ENCODE peak calls at places on chromosome 15, in seven cellular contexts. F is pancreas, X is dorsolateral prefrontal cortex, P is ascending aorta, Y is fibroblast of lung, Z is IMR-90, D is uterus. W is an unnamed sample.

GRCh38 chr15:63041982-63042878 is at the start of gene TPM1:
- DNase-seq in F (peak; percentile 83), X (no peak), P (peak; percentile 62), Y (peak; percentile 95), Z (peak; percentile 93), D (peak; percentile 92), W (peak; percentile 92)

GRCh38 chr15:63839717-63840116 is 6.0 kb upstream of the HERC1 start:
- DNase-seq in F (no peak), X (no peak), P (no peak), Y (no peak), Z (no peak), D (no peak), W (no peak)

GRCh38 chr15:35182841-35183479 is 97.9 kb upstream of the NANOGP8 start:
- DNase-seq in F (no peak), X (no peak), P (no peak), Y (no peak), Z (no peak), D (no peak), W (no peak)

GRCh38 chr15:92157666-92158298 is 235.9 kb upstream of the ST8SIA2 start:
- DNase-seq in F (no peak), X (no peak), P (no peak), Y (no peak), Z (no peak), D (no peak), W (no peak)

GRCh38 chr15:78201281-78202190 is 32.8 kb downstream of the ACSBG1 start:
- DNase-seq in F (no peak), X (no peak), P (no peak), Y (no peak), Z (no peak), D (no peak), W (no peak)

GRCh38 chr15:51312132-51312531 is 26.3 kb downstream of the CYP19A1 start:
- DNase-seq in F (no peak), X (no peak), P (no peak), Y (peak; percentile 48), Z (peak; percentile 71), D (no peak), W (no peak)

GRCh38 chr15:63483521-63484371 is 20.6 kb upstream of the USP3 start:
- DNase-seq in F (no peak), X (no peak), P (no peak), Y (no peak), Z (no peak), D (no peak), W (no peak)

GRCh38 chr15:28022961-28023360 is 76.2 kb downstream of the OCA2 start:
- DNase-seq in F (no peak), X (no peak), P (no peak), Y (no peak), Z (no peak), D (no peak), W (no peak)

GRCh38 chr15:53918180-53919079 is 59.8 kb upstream of the UNC13C start:
- DNase-seq in F (no peak), X (no peak), P (no peak), Y (no peak), Z (no peak), D (no peak), W (no peak)

GRCh38 chr15:56910801-56911200 is 7.6 kb upstream of the TCF12 start:
- DNase-seq in F (no peak), X (no peak), P (no peak), Y (no peak), Z (no peak), D (no peak), W (no peak)

GRCh38 chr15:77180757-77181156 is 109.8 kb upstream of the TSPAN3 start:
- DNase-seq in F (no peak), X (no peak), P (no peak), Y (no peak), Z (peak; percentile 73), D (no peak), W (no peak)

GRCh38 chr15:71572452-71573053 is 237.8 kb upstream of the NR2E3 start:
- DNase-seq in F (peak; percentile 7), X (no peak), P (no peak), Y (peak; percentile 35), Z (no peak), D (no peak), W (no peak)
- H3K27ac ChIP-seq in F (no peak overlapping the region), X (no peak overlapping the region), P (no peak overlapping the region), Y (no peak overlapping the region), Z (no peak overlapping the region), D (peak overlapping the region; percentile 41), W (no peak overlapping the region)

GRCh38 chr15:87142096-87142495 is 1062.4 kb downstream of the AGBL1 start:
- DNase-seq in F (no peak), X (no peak), P (no peak), Y (peak; percentile 68), Z (no peak), D (no peak), W (no peak)
- TF ChIP-seq CTCF in F (no peak), X (no peak), P (no peak), Y (no peak), Z (no peak), D (no peak), W (no peak)

DNA sequence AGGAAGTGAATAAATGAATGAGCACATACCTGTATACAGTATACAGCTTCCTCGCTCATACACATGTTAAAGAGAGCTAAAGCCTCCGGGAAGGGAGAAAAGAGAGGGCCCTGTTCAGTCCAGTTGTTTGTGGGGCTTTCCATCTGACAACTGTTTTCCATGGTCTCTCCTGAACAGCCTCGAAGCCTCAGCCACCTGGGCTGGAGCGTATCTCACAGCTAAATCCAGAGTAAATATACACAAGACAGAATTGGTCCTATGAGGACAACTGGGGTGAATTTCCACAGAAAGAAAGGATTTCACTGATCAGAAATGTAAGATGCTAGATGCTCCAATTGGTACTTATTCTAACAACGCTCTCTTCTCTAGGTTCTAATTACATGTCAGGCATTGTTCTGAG is 103.5 kb downstream of the LIPC start:
- DNase-seq in F (no peak), X (no peak), P (no peak), Y (no peak), Z (no peak), D (no peak), W (no peak)
- H3K27ac ChIP-seq in F (no peak overlapping the region), X (no peak overlapping the region), P (no peak overlapping the region), Y (no peak overlapping the region), Z (no peak overlapping the region), D (no peak overlapping the region), W (no peak overlapping the region)

DNA sequence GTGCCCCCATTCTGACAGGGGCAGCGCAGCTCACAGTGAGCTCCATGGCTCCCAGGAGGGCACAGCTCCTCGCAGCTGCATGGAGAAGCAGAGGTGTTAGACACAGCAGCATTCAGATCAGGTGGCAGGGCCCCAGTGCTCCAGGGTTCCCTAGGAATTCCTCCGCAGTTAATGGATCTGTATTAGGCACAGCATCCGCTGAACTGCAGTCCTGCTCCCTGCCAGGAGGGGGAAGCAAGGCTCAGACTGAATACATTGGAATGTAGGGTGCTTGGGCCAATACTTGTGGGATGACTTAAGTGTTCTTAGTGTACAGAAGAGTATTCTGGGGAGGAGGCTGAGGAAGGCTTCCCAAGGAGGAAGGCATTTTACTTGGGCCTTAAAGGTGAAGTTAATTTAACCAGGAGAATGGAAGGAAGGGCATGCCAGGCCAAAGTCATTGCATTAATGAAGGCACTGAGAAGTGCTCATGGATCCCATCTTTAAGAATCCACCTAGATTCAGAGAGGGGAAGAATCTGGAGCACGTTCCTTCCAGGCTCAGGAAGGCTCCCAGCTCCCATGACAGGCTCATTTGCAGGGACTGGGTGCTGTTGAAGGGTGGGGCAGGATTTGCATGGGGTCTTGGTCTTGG is 111.6 kb downstream of the RAB11A start:
- DNase-seq in F (peak; percentile 61), X (peak; percentile 57), P (no peak), Y (peak; percentile 79), Z (peak; percentile 79), D (peak; percentile 30), W (peak; percentile 28)
- TF ChIP-seq CTCF in F (peak; percentile 67), X (peak; percentile 52), P (no peak), Y (peak; percentile 72), Z (peak; percentile 67), D (peak; percentile 19), W (peak; percentile 51)

GRCh38 chr15:67253517-67254237 is 784 bp downstream of the AAGAB start:
- DNase-seq in F (no peak), X (no peak), P (no peak), Y (peak; percentile 29), Z (peak; percentile 31), D (no peak), W (no peak)
- H3K27ac ChIP-seq in F (peak overlapping the region; percentile 82), X (peak overlapping the region; percentile 26), P (peak overlapping the region; percentile 81), Y (peak overlapping the region; percentile 100), Z (peak overlapping the region; percentile 83), D (peak overlapping the region; percentile 71), W (peak overlapping the region; percentile 94)

DNA sequence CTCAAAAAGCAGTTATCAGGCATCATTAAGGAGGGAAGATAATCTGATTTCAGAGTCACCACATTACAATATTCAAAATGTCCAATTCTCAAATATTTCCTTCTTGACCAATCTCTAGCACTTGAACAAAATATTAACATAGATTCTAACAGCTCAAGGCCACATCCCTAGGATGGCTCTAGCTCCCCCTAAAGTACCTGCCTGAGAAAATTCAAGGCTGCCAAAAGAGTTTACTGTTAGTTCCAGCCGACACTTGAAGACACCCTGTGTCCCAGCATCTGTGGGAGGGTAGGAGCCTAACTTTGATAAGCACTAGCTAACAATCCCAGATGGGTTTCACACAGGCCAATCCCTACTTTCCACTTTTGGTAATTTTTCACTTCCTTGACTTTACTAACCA is 10.4 kb downstream of the NSMCE3 start:
- DNase-seq in F (no peak), X (no peak), P (no peak), Y (no peak), Z (no peak), D (no peak), W (no peak)
- TF ChIP-seq CTCF in F (no peak), X (no peak), P (no peak), Y (no peak), Z (no peak), D (no peak), W (no peak)

GRCh38 chr15:60480888-60481287 is 1.9 kb upstream of the ICE2 start:
- DNase-seq in F (no peak), X (no peak), P (no peak), Y (no peak), Z (no peak), D (no peak), W (no peak)

GRCh38 chr15:60480149-60480548 is 1.2 kb upstream of the ICE2 start:
- DNase-seq in F (no peak), X (no peak), P (no peak), Y (no peak), Z (no peak), D (no peak), W (no peak)

GRCh38 chr15:60478633-60479360 is at the start of gene ICE2:
- DNase-seq in F (peak; percentile 95), X (peak; percentile 95), P (peak; percentile 85), Y (peak; percentile 96), Z (peak; percentile 94), D (peak; percentile 94), W (peak; percentile 98)

GRCh38 chr15:60479361-60479684 is 381 bp upstream of the ICE2 start:
- DNase-seq in F (no peak), X (no peak), P (no peak), Y (no peak), Z (no peak), D (no peak), W (no peak)

DNA sequence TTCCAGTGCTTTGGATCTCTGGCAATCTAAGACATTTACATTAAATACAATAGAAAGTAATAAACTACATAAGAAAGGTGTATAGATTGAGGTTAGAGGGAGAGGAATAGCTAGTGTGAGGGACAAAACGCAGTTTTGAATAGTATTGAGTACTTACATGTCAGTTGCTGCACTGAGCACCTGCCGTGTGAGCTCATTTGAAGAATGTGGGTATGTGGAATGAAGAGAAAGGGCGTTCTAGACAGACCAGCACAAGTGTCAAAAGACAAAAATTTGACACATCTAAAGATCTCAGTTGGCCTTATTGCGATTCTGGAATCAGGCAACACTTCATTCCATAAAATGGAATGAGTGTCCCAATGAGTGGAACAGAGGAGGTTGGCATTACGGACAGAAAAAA is 769 bp upstream of the ICE2 start:
- DNase-seq in F (no peak), X (no peak), P (no peak), Y (no peak), Z (no peak), D (no peak), W (no peak)
- H3K27ac ChIP-seq in F (peak overlapping the region; percentile 77), X (no peak overlapping the region), P (peak overlapping the region; percentile 95), Y (no peak overlapping the region), Z (no peak overlapping the region), D (peak overlapping the region; percentile 91), W (peak overlapping the region; percentile 94)